ENCODE peak calls at places on chromosomes 2 and 18, in six cellular contexts. R is heart right ventricle, O is ovary, Q is progenitor cell of endocrine pancreas, M is IMR-90, V is thoracic aorta. F is an unnamed sample.

GRCh38 chr2:50491541-50492114 is 540.3 kb downstream of the NRXN1 start:
- DNase-seq in R (no peak), O (no peak), Q (no peak), M (peak), V (no peak), F (no peak)

GRCh38 chr2:96625571-96626552 is 12.2 kb downstream of the KANSL3 start:
- DNase-seq in R (no peak), O (no peak), Q (no peak), M (no peak), V (no peak), F (no peak)

GRCh38 chr2:84458436-84459027 is 548 bp downstream of the SUCLG1 start:
- DNase-seq in R (no peak), O (no peak), Q (no peak), M (peak), V (no peak), F (no peak)

GRCh38 chr18:48948112-48949050 is 2.4 kb downstream of the SMAD7 start:
- DNase-seq in R (peak), O (peak), Q (peak), M (peak), V (no peak), F (peak)

GRCh38 chr2:235414422-235414821 is 79.4 kb upstream of the AGAP1 start:
- DNase-seq in R (peak), O (no peak), Q (no peak), M (no peak), V (no peak), F (no peak)

GRCh38 chr18:57088883-57089282 is 58.0 kb upstream of the BOD1L2 start:
- DNase-seq in R (no peak), O (no peak), Q (no peak), M (no peak), V (no peak), F (no peak)

GRCh38 chr18:51427012-51427411 is 229.5 kb upstream of the MEX3C start:
- DNase-seq in R (no peak), O (no peak), Q (no peak), M (no peak), V (no peak), F (no peak)

GRCh38 chr18:67628674-67629073 is 112.2 kb upstream of the DSEL start:
- DNase-seq in R (no peak), O (no peak), Q (no peak), M (no peak), V (no peak), F (no peak)

GRCh38 chr2:33126973-33127372 is 180.2 kb downstream of the LTBP1 start:
- DNase-seq in R (no peak), O (no peak), Q (no peak), M (peak), V (no peak), F (no peak)

GRCh38 chr18:79117791-79118190 is 48.6 kb downstream of the ATP9B start:
- DNase-seq in R (no peak), O (no peak), Q (no peak), M (no peak), V (no peak), F (no peak)

GRCh38 chr2:213177685-213178084 is 26.3 kb upstream of the IKZF2 start:
- DNase-seq in R (no peak), O (no peak), Q (no peak), M (no peak), V (no peak), F (no peak)

GRCh38 chr2:197809064-197809463 is 4.7 kb downstream of the PLCL1 start:
- DNase-seq in R (no peak), O (no peak), Q (no peak), M (no peak), V (no peak), F (no peak)

GRCh38 chr2:68057658-68058396 is 5.0 kb downstream of the C1D start:
- DNase-seq in R (no peak), O (no peak), Q (no peak), M (no peak), V (no peak), F (no peak)
- TF ChIP-seq CTCF in R (no peak), O (no peak), Q (no peak), M (no peak), V (no peak), F (no peak)

GRCh38 chr18:13493071-13493470 is 233.3 kb downstream of the FAM210A start:
- DNase-seq in R (no peak), O (no peak), Q (no peak), M (no peak), V (no peak), F (no peak)

GRCh38 chr18:13494879-13495465 is 231.4 kb downstream of the FAM210A start:
- DNase-seq in R (no peak), O (no peak), Q (no peak), M (no peak), V (no peak), F (no peak)

GRCh38 chr18:13495980-13496379 is 230.4 kb downstream of the FAM210A start:
- DNase-seq in R (no peak), O (no peak), Q (no peak), M (no peak), V (no peak), F (no peak)

GRCh38 chr18:13492314-13492713 is 234.0 kb downstream of the FAM210A start:
- DNase-seq in R (no peak), O (no peak), Q (no peak), M (no peak), V (no peak), F (no peak)

GRCh38 chr18:13493725-13494124 is 232.6 kb downstream of the FAM210A start:
- DNase-seq in R (no peak), O (no peak), Q (no peak), M (no peak), V (no peak), F (no peak)
- TF ChIP-seq CTCF in R (no peak), O (no peak), Q (no peak), M (no peak), V (no peak), F (no peak)

DNA sequence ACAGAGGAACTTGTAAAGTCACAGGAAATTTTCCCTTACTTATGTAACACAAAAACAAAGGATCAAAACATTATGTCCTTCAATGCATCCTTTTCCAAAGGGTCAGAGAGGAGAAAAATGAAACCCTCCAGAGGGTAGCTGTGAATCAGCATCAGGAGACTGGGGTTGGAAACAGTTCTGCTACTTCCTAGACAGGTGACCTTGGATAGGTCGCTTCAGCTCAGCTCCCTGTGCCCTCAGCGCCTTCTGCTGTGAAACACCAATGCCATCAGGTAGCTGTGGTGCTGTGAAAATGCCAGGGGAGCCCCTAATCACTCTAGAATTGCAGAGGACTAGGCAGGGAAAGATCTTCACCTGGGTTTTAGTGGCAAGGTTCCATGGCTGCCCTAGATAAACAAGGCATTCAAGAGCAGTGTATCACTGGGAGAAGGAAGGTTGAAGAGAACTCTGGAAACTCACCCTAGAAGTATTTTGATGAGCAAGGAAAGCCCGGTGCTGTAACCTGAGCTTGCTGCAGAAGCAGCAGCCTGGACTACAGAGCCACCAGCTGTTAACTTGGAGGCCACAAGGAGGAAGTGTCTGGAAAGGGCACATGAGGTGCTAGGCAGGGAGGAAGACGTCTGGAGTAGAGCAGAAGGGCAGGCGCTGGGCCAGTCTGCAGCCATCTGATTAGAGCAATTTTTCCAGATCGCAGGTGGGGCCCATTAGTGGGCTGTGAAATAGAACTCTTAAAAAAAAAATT is 100.7 kb upstream of the MCFD2 start:
- DNase-seq in R (no peak), O (no peak), Q (no peak), M (peak), V (no peak), F (no peak)
- TF ChIP-seq CTCF in R (no peak), O (no peak), Q (no peak), M (peak), V (no peak), F (no peak)

GRCh38 chr2:75994759-75995158 is 284.0 kb upstream of the GCFC2 start:
- DNase-seq in R (no peak), O (no peak), Q (no peak), M (no peak), V (no peak), F (no peak)
- TF ChIP-seq CTCF in R (no peak), O (no peak), Q (peak), M (no peak), V (no peak), F (no peak)

GRCh38 chr18:55625875-55626274 is 37.9 kb upstream of the TCF4 start:
- DNase-seq in R (no peak), O (no peak), Q (no peak), M (no peak), V (no peak), F (no peak)
- TF ChIP-seq CTCF in R (no peak), O (no peak), Q (no peak), M (no peak), V (no peak), F (no peak)

DNA sequence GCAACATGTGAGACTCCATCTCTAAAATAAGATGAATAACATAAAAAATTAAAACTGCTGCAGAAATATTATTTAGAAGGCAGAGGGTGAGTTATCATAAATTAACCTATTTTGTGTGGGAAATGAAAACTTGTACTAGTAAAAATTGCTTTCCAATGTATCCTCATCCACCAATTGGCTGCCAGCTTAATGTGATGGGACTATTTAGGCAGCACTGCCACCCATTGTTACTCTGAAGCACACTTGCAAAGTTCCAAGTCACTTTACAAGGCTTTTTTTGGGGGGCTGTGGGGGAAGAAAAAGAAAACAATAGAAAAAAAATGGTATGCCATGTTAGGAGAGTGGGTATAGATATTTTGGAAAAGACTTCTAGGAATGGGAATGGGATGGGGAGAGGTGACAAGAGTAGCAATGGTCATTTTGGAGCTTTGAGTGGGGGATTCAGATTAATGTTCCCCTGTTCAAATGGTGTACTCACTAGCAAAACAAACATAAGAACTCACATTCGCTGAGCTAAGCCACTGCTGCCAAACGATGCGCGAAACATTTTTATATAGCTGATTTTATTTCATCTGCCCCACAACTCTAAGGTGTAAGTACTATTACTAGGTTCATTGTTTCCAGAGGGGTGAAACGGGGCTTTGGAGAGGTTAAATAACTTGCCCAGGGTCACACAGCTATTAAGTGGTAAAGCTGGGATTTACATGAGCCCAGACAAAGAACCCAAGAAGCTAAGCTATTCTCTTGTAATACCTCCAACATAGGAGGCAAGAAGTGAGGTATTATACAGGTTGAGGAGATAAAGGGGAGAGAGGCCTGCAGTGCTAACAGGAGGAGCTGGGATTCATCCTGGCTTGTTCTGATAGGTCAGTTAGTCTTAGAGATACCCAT is 63.0 kb downstream of the MEIS1 start:
- DNase-seq in R (no peak), O (no peak), Q (no peak), M (no peak), V (no peak), F (no peak)
- TF ChIP-seq CTCF in R (no peak), O (no peak), Q (no peak), M (no peak), V (no peak), F (no peak)

GRCh38 chr2:181578829-181579228 is 78.1 kb downstream of the CERKL start:
- DNase-seq in R (no peak), O (no peak), Q (no peak), M (no peak), V (no peak), F (no peak)

GRCh38 chr2:181586569-181587076 is 70.3 kb downstream of the CERKL start:
- DNase-seq in R (no peak), O (no peak), Q (no peak), M (no peak), V (no peak), F (no peak)

GRCh38 chr2:181576431-181576830 is 80.5 kb downstream of the CERKL start:
- DNase-seq in R (no peak), O (no peak), Q (no peak), M (no peak), V (no peak), F (no peak)

GRCh38 chr2:181585732-181586131 is 71.2 kb downstream of the CERKL start:
- DNase-seq in R (no peak), O (no peak), Q (no peak), M (no peak), V (no peak), F (no peak)

DNA sequence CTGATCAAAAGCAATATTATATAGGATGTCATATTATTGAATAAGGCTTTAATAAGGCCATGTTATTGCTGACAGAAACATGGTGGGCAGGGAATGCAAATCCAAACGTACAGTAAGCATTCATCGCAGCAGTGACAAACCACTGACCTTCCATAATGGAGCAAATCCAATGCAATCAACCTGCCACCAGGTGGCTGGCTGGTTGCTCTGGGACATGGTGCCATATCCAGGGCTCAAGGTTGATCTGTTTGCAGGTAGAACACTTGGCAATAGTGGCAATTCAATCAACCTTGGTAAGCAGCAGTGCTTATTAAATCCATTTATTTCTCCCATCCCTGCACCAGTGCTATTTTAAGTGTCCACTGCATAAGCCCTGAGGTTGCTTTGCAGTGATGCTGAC is 75.4 kb downstream of the CERKL start:
- DNase-seq in R (no peak), O (no peak), Q (no peak), M (no peak), V (no peak), F (no peak)
- TF ChIP-seq CTCF in R (no peak), O (no peak), Q (peak), M (no peak), V (no peak), F (no peak)

F was measured in activated B cell treated with CpG ODN at 0.5 μM for 24 hours.